ENCODE peak calls at places on chromosomes 3 and 15, in six cellular contexts. E is K562, Q is HCT116, V is H1, W is GM12878, M is HepG2. I is an unnamed sample.

GRCh38 chr3:58383904-58384303 is 49.7 kb downstream of the PDHB start:
- DNase-seq in Q (peak), W (no peak), V (no peak), E (no peak), M (no peak), I (no peak)

GRCh38 chr3:149421764-149422163 is 44.3 kb upstream of the TM4SF1 start:
- DNase-seq in W (no peak), V (no peak), Q (no peak), M (no peak), E (no peak), I (no peak)

GRCh38 chr3:71785594-71786472 is 885 bp upstream of the PROK2 start:
- DNase-seq in V (no peak), E (no peak), W (no peak), Q (no peak), M (no peak), I (no peak)

GRCh38 chr3:138082085-138082991 is 33.1 kb downstream of the DZIP1L start:
- DNase-seq in V (no peak), M (peak), Q (peak), E (no peak), W (peak), I (no peak)

GRCh38 chr3:21745971-21746370 is 5.0 kb downstream of the ZNF385D start:
- DNase-seq in E (no peak), Q (no peak), V (no peak), W (no peak), M (no peak), I (no peak)

GRCh38 chr3:33915796-33916589 is 117.6 kb downstream of the PDCD6IP start:
- DNase-seq in E (no peak), W (no peak), V (peak), Q (no peak), M (peak), I (no peak)

GRCh38 chr3:38005076-38006020 is 14.8 kb downstream of the VILL start:
- DNase-seq in Q (no peak), W (no peak), V (no peak), M (peak), E (no peak), I (no peak)

GRCh38 chr3:13426591-13426990 is 6.5 kb upstream of the NUP210 start:
- DNase-seq in W (no peak), V (no peak), M (no peak), Q (no peak), E (no peak), I (no peak)

GRCh38 chr15:66390670-66391069 is 4.0 kb downstream of the MAP2K1 start:
- DNase-seq in V (no peak), Q (no peak), E (no peak), M (no peak), W (peak), I (no peak)

GRCh38 chr15:47394410-47394809 is 322.9 kb upstream of the SEMA6D start:
- DNase-seq in Q (no peak), V (no peak), W (no peak), E (no peak), M (no peak), I (peak)

GRCh38 chr15:39270976-39271375 is 309.9 kb upstream of the THBS1 start:
- DNase-seq in E (no peak), V (no peak), M (no peak), W (no peak), Q (no peak), I (no peak)

GRCh38 chr15:86201313-86202008 is 121.8 kb downstream of the AGBL1 start:
- DNase-seq in E (no peak), V (no peak), W (no peak), M (no peak), Q (no peak), I (no peak)

GRCh38 chr3:133377396-133377795 is 22.5 kb upstream of the BFSP2 start:
- DNase-seq in Q (no peak), W (no peak), M (peak), V (no peak), E (no peak), I (no peak)

GRCh38 chr3:11591401-11592266 is 52.1 kb downstream of the VGLL4 start:
- DNase-seq in E (no peak), W (no peak), V (peak), Q (peak), M (peak), I (peak)

GRCh38 chr3:169389211-169389924 is 274.1 kb downstream of the MECOM start:
- DNase-seq in Q (no peak), V (no peak), E (no peak), W (no peak), M (peak), I (no peak)

GRCh38 chr3:136838641-136839555 is 20.0 kb downstream of the SLC35G2 start:
- DNase-seq in W (no peak), E (peak), Q (no peak), V (no peak), M (no peak), I (no peak)

GRCh38 chr3:15297592-15298350 is 34.6 kb downstream of the SH3BP5 start:
- DNase-seq in E (peak), W (no peak), M (no peak), Q (no peak), V (no peak), I (no peak)

GRCh38 chr15:100264994-100265640 is 76.7 kb downstream of the ADAMTS17 start:
- DNase-seq in W (no peak), V (no peak), Q (no peak), E (no peak), M (no peak), I (no peak)

GRCh38 chr15:97547381-97547780 is 413.1 kb upstream of the ARRDC4 start:
- DNase-seq in W (no peak), E (no peak), V (no peak), Q (no peak), M (no peak), I (no peak)

GRCh38 chr15:90336705-90337141 is 15.4 kb upstream of the ZNF774 start:
- DNase-seq in M (no peak), Q (no peak), W (no peak), V (no peak), E (no peak), I (no peak)

GRCh38 chr3:94066829-94067470 is 4.1 kb downstream of the NSUN3 start:
- DNase-seq in E (no peak), Q (no peak), W (no peak), M (no peak), V (no peak), I (no peak)

GRCh38 chr3:63279000-63279366 is 875 bp downstream of the SYNPR start:
- DNase-seq in W (no peak), M (no peak), Q (no peak), E (no peak), V (no peak), I (no peak)

GRCh38 chr15:88623061-88623460 is 1.9 kb downstream of the AEN start:
- DNase-seq in W (no peak), V (no peak), Q (peak), E (no peak), M (peak), I (no peak)

GRCh38 chr3:26622634-26623408 is at the start of gene LRRC3B:
- DNase-seq in M (no peak), V (no peak), W (no peak), E (no peak), Q (no peak), I (peak)

DNA sequence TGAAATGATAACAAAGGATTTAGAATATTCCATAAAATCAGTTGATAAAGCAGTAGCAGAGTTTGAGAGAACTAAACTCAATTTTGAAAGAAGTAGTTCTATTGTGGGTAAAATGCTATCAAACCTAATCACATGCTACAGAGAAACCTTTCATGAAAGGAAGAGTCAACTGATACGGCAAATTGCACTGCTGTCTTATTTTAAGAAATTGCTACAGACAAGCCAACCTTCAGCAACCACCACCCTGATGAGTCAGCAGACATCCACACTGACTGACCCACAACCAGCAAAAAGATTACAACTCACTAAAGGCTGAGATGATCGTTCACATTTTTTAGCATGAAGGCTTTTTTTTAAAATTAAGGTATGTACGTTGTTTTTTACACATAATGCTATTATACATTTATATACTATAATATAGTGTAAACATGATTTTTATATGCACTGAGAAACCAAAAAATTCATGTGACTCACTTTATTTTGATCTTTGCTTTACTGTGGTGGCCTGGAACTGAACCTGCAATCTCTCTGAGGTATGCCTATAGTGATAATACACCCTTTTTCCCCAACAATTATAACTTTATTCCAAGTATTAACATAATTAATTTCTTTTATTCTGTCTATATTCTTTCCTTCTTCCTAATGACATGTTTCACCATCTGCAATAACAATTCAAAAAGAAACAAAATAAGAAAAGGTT is 109.9 kb downstream of the TBC1D5 start:
- DNase-seq in M (no peak), Q (peak), V (no peak), E (peak), W (no peak), I (no peak)
- TF ChIP-seq ZNF274 in M (no peak), Q (no peak), V (no peak), E (no peak), W (no peak), I (no peak)

DNA sequence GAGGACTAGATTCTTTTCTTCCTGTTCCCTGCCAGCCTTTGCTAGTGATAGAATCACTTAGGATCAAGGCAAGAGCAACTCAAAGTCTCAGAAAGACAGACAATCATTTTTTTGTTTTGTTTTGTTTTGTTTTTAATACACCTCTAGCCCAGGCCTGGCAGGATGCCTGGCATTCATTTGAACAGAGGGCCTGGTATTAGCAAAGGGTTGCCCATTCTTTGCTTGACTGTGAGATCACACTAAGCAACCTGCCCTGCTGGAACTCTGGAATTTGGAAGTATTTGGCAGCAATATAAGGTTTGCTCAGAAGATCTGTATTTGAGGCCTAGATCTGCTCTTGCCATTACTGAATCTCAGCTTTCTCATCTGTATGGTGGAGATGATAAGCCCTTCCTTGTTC is 21.8 kb upstream of the ATP13A5 start:
- DNase-seq in M (no peak), V (no peak), W (no peak), Q (no peak), E (no peak), I (no peak)
- H3K9ac ChIP-seq in M (no peak), V (no peak), W (no peak), Q (no peak), E (no peak), I (no peak)

DNA sequence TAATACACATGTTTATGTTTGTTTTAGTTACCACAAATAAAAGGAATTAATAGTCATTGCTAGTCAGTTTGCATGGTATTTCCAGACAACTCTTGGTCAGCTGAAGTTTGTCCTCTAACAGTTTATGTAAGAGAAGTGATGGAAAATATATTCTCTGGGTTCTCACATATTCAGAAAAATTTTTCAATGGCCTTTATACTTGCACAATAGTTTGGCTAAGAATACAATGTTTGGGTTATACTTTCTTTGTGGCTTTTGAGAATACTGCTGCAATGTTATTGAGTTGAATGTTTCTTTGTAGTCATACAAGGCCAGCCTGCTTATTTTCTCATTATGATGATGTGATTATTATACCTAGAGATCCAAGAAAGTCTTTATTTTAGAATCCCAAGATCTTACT is 133.9 kb downstream of the RAP2B start:
- DNase-seq in V (no peak), Q (no peak), E (no peak), M (no peak), W (no peak), I (no peak)
- TF ChIP-seq ZNF274 in V (no peak), Q (no peak), E (no peak), M (no peak), W (no peak), I (no peak)

GRCh38 chr15:48643776-48644497 is 1.6 kb downstream of the FBN1 start:
- DNase-seq in Q (no peak), E (no peak), V (no peak), M (no peak), W (no peak), I (no peak)

GRCh38 chr15:48644827-48645557 is 517 bp downstream of the FBN1 start:
- DNase-seq in E (no peak), M (no peak), Q (no peak), W (no peak), V (no peak), I (no peak)

GRCh38 chr15:48645558-48646330 is at the start of gene FBN1:
- DNase-seq in V (peak), E (no peak), W (peak), M (peak), Q (no peak), I (peak)

GRCh38 chr15:48643236-48643635 is 2.3 kb downstream of the FBN1 start:
- DNase-seq in Q (no peak), W (no peak), M (no peak), E (no peak), V (no peak), I (no peak)

DNA sequence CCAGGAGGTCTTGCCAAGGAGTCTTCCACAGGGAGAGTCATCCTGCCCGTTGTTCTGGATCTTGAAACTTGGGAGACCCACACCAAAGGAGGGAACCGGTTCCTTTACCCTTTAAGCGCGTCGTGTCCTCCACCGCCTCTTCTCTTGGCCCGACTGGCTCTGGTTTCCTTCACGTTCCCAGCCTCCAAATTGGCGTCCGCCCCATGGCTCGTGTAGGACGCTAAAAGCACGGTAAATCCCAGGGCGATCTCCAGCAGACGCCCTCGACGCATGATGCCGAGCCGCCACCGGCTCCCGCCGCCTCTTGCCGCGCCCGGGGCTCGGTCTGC is 1.0 kb downstream of the FBN1 start:
- DNase-seq in M (no peak), E (no peak), V (no peak), W (no peak), Q (no peak), I (no peak)
- H3K9ac ChIP-seq in M (no peak), E (no peak), V (peak), W (peak), Q (no peak), I (peak)

GRCh38 chr15:69037482-69037881 is 23.0 kb downstream of the NOX5 start:
- DNase-seq in E (no peak), W (no peak), Q (no peak), V (no peak), M (no peak), I (no peak)
- TF ChIP-seq ZNF274 in E (no peak), W (no peak), Q (no peak), V (no peak), M (no peak), I (no peak)

DNA sequence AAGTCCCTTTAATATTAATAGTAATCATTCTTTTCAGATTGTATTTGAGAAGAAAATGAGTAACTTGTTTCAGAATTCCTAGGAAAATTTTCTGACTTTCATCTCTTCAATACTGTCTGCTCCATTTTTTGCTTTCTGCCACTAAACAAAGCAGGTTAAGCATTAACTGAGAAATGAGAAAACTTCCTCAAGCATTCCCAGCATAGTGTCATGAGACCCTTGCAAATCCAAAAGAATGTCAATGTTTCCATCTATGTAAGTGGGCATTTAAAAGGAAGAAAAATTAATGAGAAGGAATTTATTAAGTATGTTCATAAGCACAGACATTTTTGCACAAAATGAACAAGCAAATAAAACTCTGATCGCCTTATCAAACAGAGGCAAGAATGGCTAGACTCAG is 148.0 kb upstream of the STRIT1 start:
- DNase-seq in W (no peak), E (no peak), V (no peak), Q (no peak), M (no peak), I (no peak)
- H3K9ac ChIP-seq in W (no peak), E (no peak), V (no peak), Q (no peak), M (no peak), I (no peak)

GRCh38 chr3:8491246-8491645 is 10.4 kb upstream of the LMCD1 start:
- DNase-seq in M (no peak), W (no peak), V (no peak), E (no peak), Q (no peak), I (no peak)

GRCh38 chr3:8488877-8489865 is 12.5 kb upstream of the LMCD1 start:
- DNase-seq in V (no peak), E (no peak), M (peak), W (no peak), Q (no peak), I (no peak)

GRCh38 chr3:8491750-8492149 is 9.9 kb upstream of the LMCD1 start:
- DNase-seq in M (no peak), W (no peak), Q (no peak), V (no peak), E (no peak), I (no peak)

GRCh38 chr3:8488436-8488835 is 13.2 kb upstream of the LMCD1 start:
- DNase-seq in M (no peak), E (peak), W (no peak), V (no peak), Q (no peak), I (no peak)

DNA sequence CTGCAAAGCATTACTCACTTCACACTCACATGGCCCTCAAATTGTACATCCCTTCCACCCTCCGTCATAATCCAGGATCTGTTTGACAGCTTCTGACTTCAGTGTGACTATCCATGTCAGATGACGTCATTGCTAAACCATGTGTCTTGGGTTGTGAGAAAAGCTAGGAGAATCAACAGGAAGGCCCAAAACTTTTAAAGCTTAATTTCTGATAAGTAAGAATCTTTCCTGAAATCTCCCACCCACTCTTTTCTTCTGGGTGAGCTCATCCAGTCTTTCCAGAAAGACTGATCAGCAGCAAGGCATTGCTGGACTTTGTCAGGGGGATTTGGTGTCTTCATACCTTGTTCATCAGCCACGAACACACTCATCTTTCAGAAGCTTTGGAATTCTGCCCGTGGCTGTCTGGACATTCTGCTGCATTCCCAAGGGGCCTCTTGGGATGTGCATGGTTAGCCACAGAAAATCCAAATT is 11.5 kb upstream of the LMCD1 start:
- DNase-seq in E (no peak), V (no peak), M (peak), W (no peak), Q (no peak), I (no peak)
- TF ChIP-seq ZNF274 in E (no peak), V (no peak), M (no peak), W (no peak), Q (no peak), I (no peak)

DNA sequence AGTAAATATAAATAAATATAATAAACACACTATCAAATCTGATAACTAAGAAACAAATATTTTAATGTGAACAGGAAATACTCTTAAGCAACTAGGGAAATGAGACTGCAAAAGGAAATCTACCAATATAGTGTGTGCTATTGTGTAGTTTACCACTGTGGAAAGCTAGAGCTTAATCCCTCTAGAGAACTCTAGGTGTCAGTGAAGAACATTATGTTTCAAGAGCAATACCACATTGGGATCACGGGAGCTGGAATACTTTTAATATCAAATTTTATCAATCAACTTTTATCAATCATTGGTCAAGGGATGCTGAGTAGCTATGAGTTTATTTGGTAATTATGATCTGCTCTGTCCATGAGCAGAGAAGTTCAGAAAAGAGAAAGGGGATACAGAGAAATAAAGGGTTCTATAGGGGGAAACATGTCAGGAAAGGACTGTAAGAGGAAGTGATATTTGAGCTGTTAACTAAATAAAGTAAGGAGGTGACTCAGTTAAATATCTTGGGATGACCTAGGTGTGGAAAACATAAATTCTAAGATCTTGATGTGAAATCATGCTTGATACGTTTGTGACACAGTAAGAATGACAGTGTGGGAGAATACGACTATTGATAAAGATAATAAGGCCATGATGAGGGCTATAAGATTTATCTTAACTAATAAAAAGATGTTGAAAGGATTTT is 762.2 kb upstream of the ALCAM start:
- DNase-seq in M (no peak), Q (peak), W (no peak), V (no peak), E (no peak), I (no peak)
- H3K9ac ChIP-seq in M (no peak), Q (no peak), W (no peak), V (no peak), E (no peak), I (no peak)

GRCh38 chr3:160400631-160401150 is 1.2 kb downstream of the SMC4 start:
- DNase-seq in E (peak), M (no peak), Q (no peak), V (no peak), W (no peak), I (no peak)
- TF ChIP-seq ZNF274 in E (no peak), M (no peak), Q (no peak), V (no peak), W (no peak), I (no peak)

GRCh38 chr15:70933411-70933810 is 40.8 kb downstream of the LRRC49 start:
- DNase-seq in W (no peak), M (no peak), V (no peak), E (no peak), Q (no peak), I (no peak)
- H3K9ac ChIP-seq in W (no peak), M (no peak), V (no peak), E (no peak), Q (no peak), I (no peak)

I was measured in NT2/D1.